ENCODE peak calls at places on chromosomes 3 and 15, in eight cellular contexts. W is GM06990, O is neural progenitor cell, Z is AG10803, M is heart right ventricle, T is mesendoderm, P is fibroblast of mammary gland, E is HCT116. V is an unnamed sample.

GRCh38 chr15:56496635-56497034 is 31.7 kb upstream of the MNS1 start:
- DNase-seq in W (no peak), O (peak), Z (peak), M (no peak), T (peak), P (peak), E (peak), V (no peak)

GRCh38 chr15:77168211-77168610 is 97.3 kb upstream of the TSPAN3 start:
- DNase-seq in W (no peak), O (no peak), Z (no peak), M (no peak), T (no peak), P (no peak), E (no peak), V (no peak)

GRCh38 chr15:42491540-42492225 is 742 bp upstream of the ZNF106 start:
- DNase-seq in W (no peak), O (no peak), Z (peak), M (no peak), T (peak), P (no peak), E (no peak), V (no peak)

GRCh38 chr3:24101676-24102168 is 156.6 kb downstream of the NR1D2 start:
- DNase-seq in W (no peak), O (no peak), Z (peak), M (no peak), T (no peak), P (peak), E (no peak), V (no peak)

GRCh38 chr3:176149567-176149966 is 1047.7 kb downstream of the TBL1XR1 start:
- DNase-seq in W (no peak), O (no peak), Z (no peak), M (no peak), T (no peak), P (no peak), E (no peak), V (no peak)

GRCh38 chr15:22839046-22839705 is 710 bp downstream of the NIPA2 start:
- DNase-seq in W (peak), O (no peak), Z (no peak), M (no peak), T (no peak), P (no peak), E (no peak), V (no peak)

GRCh38 chr15:79878078-79878705 is 18.6 kb downstream of the MTHFS start:
- DNase-seq in W (no peak), O (no peak), Z (no peak), M (no peak), T (peak), P (no peak), E (peak), V (no peak)

GRCh38 chr15:45333550-45333949 is 44.8 kb downstream of the GATM start:
- DNase-seq in W (no peak), O (no peak), Z (peak), M (peak), T (no peak), P (peak), E (no peak), V (no peak)

GRCh38 chr3:26345613-26346012 is 277.0 kb upstream of the LRRC3B start:
- DNase-seq in W (no peak), O (peak), Z (no peak), M (no peak), T (peak), P (no peak), E (no peak), V (no peak)

GRCh38 chr3:47847256-47847655 is 44.3 kb downstream of the DHX30 start:
- DNase-seq in W (no peak), O (no peak), Z (no peak), M (no peak), T (peak), P (no peak), E (no peak), V (peak)

GRCh38 chr3:34212175-34212574 is 413.7 kb downstream of the PDCD6IP start:
- DNase-seq in W (no peak), O (no peak), Z (peak), M (no peak), T (no peak), P (peak), E (no peak), V (no peak)

GRCh38 chr3:24145981-24146822 is 201.1 kb downstream of the NR1D2 start:
- DNase-seq in W (no peak), O (no peak), Z (peak), M (no peak), T (peak), P (peak), E (no peak), V (no peak)

DNA sequence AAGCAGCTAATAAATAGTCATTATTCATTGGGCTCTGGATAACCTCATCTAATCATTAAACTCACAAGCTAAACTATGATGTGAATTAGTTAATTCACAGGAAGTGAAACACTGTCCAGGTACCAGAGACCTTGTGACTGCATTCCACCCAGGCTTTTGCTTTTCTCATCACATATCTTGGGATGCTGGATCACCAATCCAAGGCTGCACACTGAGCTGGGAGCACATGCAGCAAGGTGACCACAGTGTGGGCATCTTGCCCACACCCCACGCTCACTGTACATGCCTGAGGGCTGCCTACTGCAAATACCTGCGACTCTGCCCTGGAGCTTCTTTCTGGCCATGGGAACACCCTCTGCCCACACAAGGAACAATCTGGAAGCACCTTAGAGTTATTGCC is 40.6 kb upstream of the TNFAIP8L3 start:
- DNase-seq in W (no peak), O (no peak), Z (no peak), M (no peak), T (no peak), P (no peak), E (no peak), V (no peak)
- H3K4me3 ChIP-seq in W (no peak), O (no peak), Z (no peak), M (no peak), T (no peak), P (no peak), E (no peak), V (no peak)

GRCh38 chr3:150544040-150544439 is 2.3 kb downstream of the SERP1 start:
- DNase-seq in W (no peak), O (no peak), Z (peak), M (no peak), T (no peak), P (peak), E (no peak), V (no peak)

GRCh38 chr3:150543531-150543930 is 2.8 kb downstream of the SERP1 start:
- DNase-seq in W (no peak), O (no peak), Z (no peak), M (no peak), T (no peak), P (no peak), E (no peak), V (no peak)

GRCh38 chr3:150545419-150546225 is 674 bp downstream of the SERP1 start:
- DNase-seq in W (no peak), O (peak), Z (peak), M (no peak), T (peak), P (peak), E (no peak), V (peak)

GRCh38 chr3:150543128-150543527 is 3.2 kb downstream of the SERP1 start:
- DNase-seq in W (no peak), O (no peak), Z (no peak), M (no peak), T (no peak), P (no peak), E (no peak), V (no peak)

GRCh38 chr3:150544726-150545125 is 1.6 kb downstream of the SERP1 start:
- DNase-seq in W (no peak), O (no peak), Z (peak), M (no peak), T (no peak), P (peak), E (no peak), V (no peak)
- H3K4me3 ChIP-seq in W (peak), O (peak), Z (peak), M (peak), T (no peak), P (peak), E (peak), V (peak)

GRCh38 chr15:68776477-68777270 is 44.0 kb downstream of the ANP32A start:
- DNase-seq in W (no peak), O (no peak), Z (no peak), M (no peak), T (no peak), P (no peak), E (no peak), V (no peak)
- H3K4me3 ChIP-seq in W (no peak), O (no peak), Z (no peak), M (no peak), T (no peak), P (no peak), E (no peak), V (no peak)

GRCh38 chr3:16485024-16485992 is 28.2 kb downstream of the RFTN1 start:
- DNase-seq in W (no peak), O (no peak), Z (peak), M (no peak), T (no peak), P (peak), E (no peak), V (no peak)
- H3K4me3 ChIP-seq in W (no peak), O (no peak), Z (no peak), M (no peak), T (no peak), P (no peak), E (no peak), V (no peak)

DNA sequence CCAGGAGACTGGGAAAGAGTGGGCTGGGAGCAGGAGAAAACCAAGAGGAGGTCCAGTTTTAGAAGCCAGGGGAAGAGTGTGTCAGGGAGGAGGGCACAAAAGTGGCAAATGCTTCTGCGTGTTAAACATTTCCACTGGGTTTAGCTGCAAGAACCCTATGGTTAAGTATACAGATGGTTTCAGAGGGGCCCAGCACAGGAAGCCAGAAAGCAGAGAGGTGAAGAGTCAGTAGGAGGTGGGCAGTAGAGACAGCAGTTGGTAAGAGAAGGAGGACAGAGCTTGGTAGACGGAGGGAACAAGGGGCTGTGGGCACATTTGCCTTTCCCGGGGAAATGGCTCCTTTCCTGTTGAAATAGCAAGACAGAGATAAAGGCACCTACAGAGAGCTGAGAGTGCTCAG is 133.8 kb downstream of the EPHB1 start:
- DNase-seq in W (no peak), O (no peak), Z (no peak), M (no peak), T (no peak), P (no peak), E (no peak), V (no peak)
- H3K4me3 ChIP-seq in W (no peak), O (no peak), Z (no peak), M (no peak), T (no peak), P (no peak), E (no peak), V (no peak)

GRCh38 chr15:84750583-84751092 is 2.2 kb downstream of the ZNF592 start:
- DNase-seq in W (peak), O (peak), Z (no peak), M (no peak), T (peak), P (no peak), E (no peak), V (no peak)
- H3K4me3 ChIP-seq in W (peak), O (no peak), Z (no peak), M (no peak), T (no peak), P (no peak), E (no peak), V (no peak)